ENCODE peak calls at places on chromosomes 4 and X, in seven cellular contexts. E is colonic mucosa; G is CD4-positive, alpha-beta T cell; M is GM12865; T is GM13977; A is astrocyte of the cerebellum; U is coronary artery. F is an unnamed sample.

GRCh38 chrX:39238017-39238416 is 436.8 kb downstream of the MID1IP1 start:
- DNase-seq in E (no peak), G (no peak), M (no peak), T (no peak), A (no peak), U (no peak), F (no peak)

GRCh38 chr4:48908687-48909086 is 2.1 kb upstream of the OCIAD2 start:
- DNase-seq in E (no peak), G (no peak), M (no peak), T (no peak), A (no peak), U (no peak), F (no peak)

GRCh38 chr4:633406-633805 is 8.0 kb downstream of the PDE6B start:
- DNase-seq in E (no peak), G (no peak), M (no peak), T (no peak), A (no peak), U (no peak), F (no peak)

GRCh38 chrX:15953801-15954200 is 99.2 kb upstream of the AP1S2 start:
- DNase-seq in E (no peak), G (no peak), M (no peak), T (no peak), A (no peak), U (no peak), F (no peak)

GRCh38 chr4:114598191-114599121 is at the start of gene UGT8:
- DNase-seq in E (peak), G (no peak), M (peak), T (peak), A (no peak), U (no peak), F (peak)

GRCh38 chr4:140935259-140935658 is 179.1 kb upstream of the TBC1D9 start:
- DNase-seq in E (no peak), G (no peak), M (no peak), T (no peak), A (no peak), U (no peak), F (no peak)

GRCh38 chr4:121370729-121371325 is 10.0 kb downstream of the QRFPR start:
- DNase-seq in E (peak), G (no peak), M (peak), T (no peak), A (peak), U (no peak), F (no peak)

GRCh38 chrX:12701625-12702024 is 89.6 kb upstream of the PRPS2 start:
- DNase-seq in E (peak), G (no peak), M (peak), T (peak), A (peak), U (no peak), F (peak)

GRCh38 chr4:123350191-123350544 is 46.4 kb upstream of the SPRY1 start:
- DNase-seq in E (no peak), G (no peak), M (peak), T (no peak), A (no peak), U (no peak), F (no peak)

GRCh38 chr4:153223418-153223792 is 19.2 kb downstream of the TRIM2 start:
- DNase-seq in E (no peak), G (no peak), M (no peak), T (no peak), A (no peak), U (no peak), F (no peak)

GRCh38 chrX:94288325-94288724 is 614.3 kb downstream of the FAM133A start:
- DNase-seq in E (no peak), G (no peak), M (no peak), T (no peak), A (no peak), U (no peak), F (no peak)

GRCh38 chr4:24557036-24558022 is 27.0 kb downstream of the DHX15 start:
- DNase-seq in E (no peak), G (no peak), M (no peak), T (no peak), A (no peak), U (no peak), F (no peak)

GRCh38 chr4:62161446-62161845 is 961.3 kb downstream of the ADGRL3 start:
- DNase-seq in E (no peak), G (no peak), M (no peak), T (no peak), A (no peak), U (no peak), F (no peak)

GRCh38 chrX:110852180-110852579 is 56.6 kb upstream of the CHRDL1 start:
- DNase-seq in E (no peak), G (no peak), M (peak), T (peak), A (no peak), U (no peak), F (no peak)

GRCh38 chr4:149638073-149638472 is 177.6 kb downstream of the IQCM start:
- DNase-seq in E (no peak), G (no peak), M (no peak), T (no peak), A (no peak), U (no peak), F (no peak)

GRCh38 chr4:128244379-128244778 is 43.2 kb downstream of the PGRMC2 start:
- DNase-seq in E (no peak), G (no peak), M (no peak), T (no peak), A (no peak), U (no peak), F (no peak)

GRCh38 chr4:80155286-80155982 is 41.9 kb upstream of the PRDM8 start:
- DNase-seq in E (no peak), G (no peak), M (no peak), T (no peak), A (no peak), U (no peak), F (no peak)

GRCh38 chr4:94208268-94208667 is 603 bp downstream of the SMARCAD1 start:
- DNase-seq in E (no peak), G (no peak), M (no peak), T (no peak), A (no peak), U (no peak), F (no peak)

GRCh38 chr4:161664740-161665139 is 499.1 kb downstream of the FSTL5 start:
- DNase-seq in E (no peak), G (no peak), M (no peak), T (no peak), A (no peak), U (no peak), F (no peak)

DNA sequence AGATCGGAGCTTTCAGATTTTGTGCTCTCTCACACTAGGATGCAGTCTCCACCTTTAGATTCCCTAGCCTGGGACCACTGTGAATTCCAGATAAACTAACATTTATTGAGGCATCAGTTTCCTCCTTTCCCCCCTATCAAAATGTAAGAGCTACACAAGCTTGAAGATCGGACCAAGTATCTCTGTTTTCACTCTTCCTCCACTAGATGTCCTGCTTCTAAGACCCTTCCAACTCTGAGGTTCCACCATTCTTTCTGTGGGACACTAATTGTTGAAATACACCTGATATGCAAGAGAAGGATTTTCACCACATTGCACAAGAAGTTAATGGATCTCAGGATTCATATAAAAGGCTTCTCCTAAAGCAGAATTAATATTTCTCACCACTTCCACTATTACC is 43.0 kb upstream of the PHOX2B start:
- DNase-seq in E (no peak), G (no peak), M (no peak), T (no peak), A (no peak), U (no peak), F (no peak)
- TF ChIP-seq CTCF in E (no peak), G (no peak), M (no peak), T (no peak), A (no peak), U (no peak), F (peak)

GRCh38 chrX:71668248-71668595 is 876 bp downstream of the LOC101059915 start:
- DNase-seq in E (no peak), G (no peak), M (no peak), T (no peak), A (no peak), U (no peak), F (no peak)

GRCh38 chrX:71667328-71668247 is at the start of gene LOC101059915:
- DNase-seq in E (no peak), G (no peak), M (no peak), T (no peak), A (no peak), U (no peak), F (no peak)

GRCh38 chrX:71666240-71667223 is 814 bp upstream of the LOC101059915 start:
- DNase-seq in E (no peak), G (no peak), M (no peak), T (no peak), A (no peak), U (no peak), F (no peak)

GRCh38 chrX:71664889-71665491 is 2.4 kb upstream of the LOC101059915 start:
- DNase-seq in E (no peak), G (no peak), M (no peak), T (no peak), A (no peak), U (no peak), F (no peak)

DNA sequence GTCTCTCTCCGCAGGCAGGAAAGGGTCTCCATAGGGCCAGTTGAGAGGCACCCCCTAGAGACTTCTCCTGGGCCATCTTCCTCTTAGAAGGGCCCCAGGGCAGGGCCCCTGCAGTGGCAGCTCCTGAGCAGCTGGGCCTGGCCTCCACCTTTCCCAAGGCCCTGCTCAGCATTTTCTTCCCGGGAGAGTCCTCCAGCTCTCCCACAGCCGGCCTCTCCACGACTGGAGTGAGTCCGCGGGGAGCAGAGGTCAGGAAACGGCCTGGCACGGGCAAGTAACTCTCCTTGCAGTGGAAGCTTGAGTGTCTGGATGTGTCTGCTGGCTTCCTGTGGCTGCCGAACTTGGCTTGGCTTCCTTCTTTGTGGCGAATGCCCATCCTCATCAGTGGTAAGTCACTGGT is 1.6 kb upstream of the LOC101059915 start:
- DNase-seq in E (no peak), G (no peak), M (no peak), T (no peak), A (no peak), U (no peak), F (no peak)
- TF ChIP-seq CTCF in E (no peak), G (no peak), M (no peak), T (no peak), A (no peak), U (no peak), F (no peak)

DNA sequence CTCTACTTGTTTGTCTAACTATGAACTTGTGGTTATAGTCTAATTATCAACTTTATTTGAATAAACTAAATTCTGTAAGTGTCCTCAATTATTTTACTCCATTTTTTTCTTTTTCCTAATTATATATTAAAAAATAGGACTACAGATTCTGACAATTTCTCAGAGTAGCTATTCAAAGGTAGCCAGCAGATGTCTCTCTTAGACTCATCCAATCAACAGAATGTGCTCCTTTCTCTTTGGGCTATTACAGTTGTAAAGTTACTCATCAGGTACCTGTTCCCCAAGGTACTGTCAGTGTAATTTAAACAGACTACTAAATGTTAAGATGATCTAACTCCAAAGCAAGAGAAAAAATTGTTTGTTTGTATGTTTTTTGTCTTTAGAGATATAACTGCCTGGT is 248.6 kb downstream of the PCDH18 start:
- DNase-seq in E (no peak), G (no peak), M (no peak), T (no peak), A (no peak), U (no peak), F (no peak)
- TF ChIP-seq CTCF in E (no peak), G (no peak), M (no peak), T (peak), A (peak), U (no peak), F (no peak)

GRCh38 chr4:98928505-98929340 is at the start of gene EIF4E:
- DNase-seq in E (peak), G (peak), M (peak), T (peak), A (peak), U (peak), F (peak)
- TF ChIP-seq CTCF in E (no peak), G (peak), M (peak), T (no peak), A (peak), U (no peak), F (peak)

GRCh38 chr4:102259702-102260101 is 85.6 kb downstream of the SLC39A8 start:
- DNase-seq in E (no peak), G (no peak), M (no peak), T (no peak), A (no peak), U (no peak), F (no peak)
- TF ChIP-seq CTCF in E (no peak), G (no peak), M (no peak), T (no peak), A (no peak), U (no peak), F (no peak)

GRCh38 chr4:112766422-112766821 is 129.5 kb downstream of the LARP7 start:
- DNase-seq in E (no peak), G (no peak), M (peak), T (peak), A (peak), U (no peak), F (no peak)
- TF ChIP-seq CTCF in E (no peak), G (no peak), M (peak), T (peak), A (peak), U (no peak), F (peak)

GRCh38 chrX:120664081-120664480 is 34.2 kb upstream of the C1GALT1C1 start:
- DNase-seq in E (no peak), G (no peak), M (no peak), T (no peak), A (no peak), U (no peak), F (peak)
- TF ChIP-seq CTCF in E (no peak), G (no peak), M (no peak), T (peak), A (no peak), U (no peak), F (peak)